ENCODE peak calls at places on chromosomes 16 and 17, in ten cellular contexts. One of them, this sample, is unnamed.

GRCh38 chr17:67608691-67609090 is 109.0 kb upstream of the NOL11 start:
- DNase-seq in esophagus muscularis mucosa: no peak
- DNase-seq in stomach: no peak
- DNase-seq in choroid plexus epithelial cell: peak
- DNase-seq in transverse colon: no peak
- DNase-seq in GM10248: no peak
- DNase-seq in body of pancreas: no peak
- DNase-seq in IMR-90: peak
- DNase-seq in upper lobe of right lung: no peak
- DNase-seq in endodermal cell: no peak
- DNase-seq in this sample: no peak

GRCh38 chr16:89993377-89993776 is 25.9 kb downstream of the DBNDD1 start:
- DNase-seq in upper lobe of right lung: no peak
- DNase-seq in GM10248: no peak
- DNase-seq in endodermal cell: no peak
- DNase-seq in body of pancreas: no peak
- DNase-seq in esophagus muscularis mucosa: no peak
- DNase-seq in transverse colon: no peak
- DNase-seq in choroid plexus epithelial cell: no peak
- DNase-seq in stomach: no peak
- DNase-seq in IMR-90: no peak
- DNase-seq in this sample: no peak

GRCh38 chr16:67655363-67655762 is 4.7 kb downstream of the ACD start:
- DNase-seq in body of pancreas: no peak
- DNase-seq in esophagus muscularis mucosa: no peak
- DNase-seq in endodermal cell: no peak
- DNase-seq in upper lobe of right lung: no peak
- DNase-seq in transverse colon: no peak
- DNase-seq in choroid plexus epithelial cell: no peak
- DNase-seq in stomach: no peak
- DNase-seq in IMR-90: no peak
- DNase-seq in GM10248: no peak
- DNase-seq in this sample: no peak

GRCh38 chr17:57021226-57021940 is 43.5 kb downstream of the SCPEP1 start:
- DNase-seq in stomach: peak
- DNase-seq in choroid plexus epithelial cell: no peak
- DNase-seq in transverse colon: peak
- DNase-seq in endodermal cell: no peak
- DNase-seq in esophagus muscularis mucosa: no peak
- DNase-seq in IMR-90: no peak
- DNase-seq in GM10248: no peak
- DNase-seq in upper lobe of right lung: peak
- DNase-seq in body of pancreas: peak
- DNase-seq in this sample: no peak

GRCh38 chr17:78707016-78707415 is 75.1 kb downstream of the CYTH1 start:
- DNase-seq in IMR-90: no peak
- DNase-seq in transverse colon: no peak
- DNase-seq in body of pancreas: no peak
- DNase-seq in GM10248: no peak
- DNase-seq in choroid plexus epithelial cell: peak
- DNase-seq in esophagus muscularis mucosa: no peak
- DNase-seq in endodermal cell: peak
- DNase-seq in upper lobe of right lung: no peak
- DNase-seq in stomach: no peak
- DNase-seq in this sample: no peak

GRCh38 chr16:68717684-68718083 is 19.4 kb upstream of the CDH1 start:
- DNase-seq in stomach: no peak
- DNase-seq in body of pancreas: no peak
- DNase-seq in upper lobe of right lung: no peak
- DNase-seq in IMR-90: no peak
- DNase-seq in GM10248: no peak
- DNase-seq in choroid plexus epithelial cell: no peak
- DNase-seq in endodermal cell: no peak
- DNase-seq in transverse colon: no peak
- DNase-seq in esophagus muscularis mucosa: no peak
- DNase-seq in this sample: no peak

GRCh38 chr17:45307290-45308015 is 9.4 kb downstream of the MAP3K14 start:
- DNase-seq in choroid plexus epithelial cell: peak
- DNase-seq in upper lobe of right lung: no peak
- DNase-seq in endodermal cell: no peak
- DNase-seq in stomach: no peak
- DNase-seq in body of pancreas: peak
- DNase-seq in transverse colon: no peak
- DNase-seq in IMR-90: peak
- DNase-seq in esophagus muscularis mucosa: no peak
- DNase-seq in GM10248: peak
- DNase-seq in this sample: no peak

GRCh38 chr17:77845541-77846225 is 112.8 kb upstream of the TNRC6C start:
- DNase-seq in IMR-90: no peak
- DNase-seq in transverse colon: no peak
- DNase-seq in body of pancreas: no peak
- DNase-seq in endodermal cell: no peak
- DNase-seq in upper lobe of right lung: peak
- DNase-seq in choroid plexus epithelial cell: no peak
- DNase-seq in stomach: no peak
- DNase-seq in GM10248: no peak
- DNase-seq in esophagus muscularis mucosa: no peak
- DNase-seq in this sample: no peak

DNA sequence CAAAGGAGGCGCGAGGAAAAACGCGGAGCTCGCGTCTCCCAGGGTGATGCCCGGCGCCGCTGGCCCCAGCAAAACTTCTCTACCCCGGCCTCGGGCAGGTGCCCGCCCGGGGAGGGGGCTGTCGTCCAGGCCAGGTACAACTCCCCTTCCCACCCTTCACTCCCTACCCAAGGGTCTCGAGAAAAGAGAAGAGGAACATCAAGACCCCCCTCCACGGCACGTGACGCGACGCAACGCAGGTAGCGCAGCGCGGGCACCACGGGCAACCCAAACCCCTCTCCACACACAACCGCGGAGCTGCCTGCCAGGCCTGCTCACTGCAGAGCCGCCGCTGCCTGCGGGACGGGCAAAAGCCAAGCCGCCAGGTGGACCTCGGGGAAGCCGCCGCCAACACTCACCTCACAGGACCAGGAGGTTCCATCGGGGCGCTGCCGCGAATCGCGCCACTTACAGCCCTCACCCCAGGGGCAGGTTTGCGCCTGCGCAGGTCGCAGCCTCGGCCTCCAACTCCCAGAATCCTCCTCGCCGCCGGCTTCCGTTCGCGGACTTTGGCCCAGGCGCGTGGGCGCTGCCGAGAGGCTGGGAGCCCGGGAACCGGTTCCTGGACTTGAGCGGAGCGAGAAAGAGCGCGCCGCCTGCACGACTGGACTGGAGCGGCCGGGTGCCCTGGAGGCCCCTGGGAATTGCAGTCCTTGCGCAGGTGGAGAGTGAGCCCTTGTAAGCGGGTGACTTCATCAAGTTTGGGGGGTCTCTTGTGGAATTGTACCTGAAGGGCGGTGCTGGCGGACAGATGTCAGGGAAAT is at the start of gene ZNF232:
- DNase-seq in GM10248: peak
- DNase-seq in IMR-90: peak
- DNase-seq in choroid plexus epithelial cell: peak
- DNase-seq in stomach: peak
- DNase-seq in esophagus muscularis mucosa: peak
- DNase-seq in upper lobe of right lung: peak
- DNase-seq in endodermal cell: peak
- DNase-seq in body of pancreas: peak
- DNase-seq in transverse colon: peak
- DNase-seq in this sample: peak
- TF ChIP-seq CTCF in GM10248: no peak
- TF ChIP-seq CTCF in IMR-90: no peak
- TF ChIP-seq CTCF in choroid plexus epithelial cell: no peak
- TF ChIP-seq CTCF in stomach: no peak
- TF ChIP-seq CTCF in esophagus muscularis mucosa: no peak
- TF ChIP-seq CTCF in upper lobe of right lung: no peak
- TF ChIP-seq CTCF in endodermal cell: no peak
- TF ChIP-seq CTCF in body of pancreas: no peak
- TF ChIP-seq CTCF in transverse colon: no peak
- TF ChIP-seq CTCF in this sample: no peak

GRCh38 chr17:31537558-31537957 is 146.1 kb downstream of the RAB11FIP4 start:
- DNase-seq in esophagus muscularis mucosa: no peak
- DNase-seq in choroid plexus epithelial cell: no peak
- DNase-seq in transverse colon: peak
- DNase-seq in body of pancreas: peak
- DNase-seq in endodermal cell: no peak
- DNase-seq in stomach: peak
- DNase-seq in upper lobe of right lung: no peak
- DNase-seq in IMR-90: peak
- DNase-seq in GM10248: no peak
- DNase-seq in this sample: no peak

GRCh38 chr17:31538080-31538762 is 146.7 kb downstream of the RAB11FIP4 start:
- DNase-seq in stomach: no peak
- DNase-seq in endodermal cell: no peak
- DNase-seq in esophagus muscularis mucosa: no peak
- DNase-seq in upper lobe of right lung: no peak
- DNase-seq in transverse colon: peak
- DNase-seq in body of pancreas: no peak
- DNase-seq in IMR-90: no peak
- DNase-seq in choroid plexus epithelial cell: no peak
- DNase-seq in GM10248: peak
- DNase-seq in this sample: no peak

GRCh38 chr17:31540602-31541307 is 149.3 kb downstream of the RAB11FIP4 start:
- DNase-seq in transverse colon: no peak
- DNase-seq in choroid plexus epithelial cell: no peak
- DNase-seq in stomach: no peak
- DNase-seq in esophagus muscularis mucosa: no peak
- DNase-seq in GM10248: no peak
- DNase-seq in IMR-90: no peak
- DNase-seq in endodermal cell: no peak
- DNase-seq in upper lobe of right lung: no peak
- DNase-seq in body of pancreas: no peak
- DNase-seq in this sample: no peak

GRCh38 chr17:31544186-31544585 is 152.7 kb downstream of the RAB11FIP4 start:
- DNase-seq in body of pancreas: no peak
- DNase-seq in endodermal cell: no peak
- DNase-seq in upper lobe of right lung: no peak
- DNase-seq in choroid plexus epithelial cell: no peak
- DNase-seq in transverse colon: no peak
- DNase-seq in stomach: no peak
- DNase-seq in GM10248: no peak
- DNase-seq in IMR-90: no peak
- DNase-seq in esophagus muscularis mucosa: no peak
- DNase-seq in this sample: no peak

GRCh38 chr17:31541559-31541958 is 150.1 kb downstream of the RAB11FIP4 start:
- DNase-seq in IMR-90: no peak
- DNase-seq in esophagus muscularis mucosa: no peak
- DNase-seq in upper lobe of right lung: no peak
- DNase-seq in endodermal cell: peak
- DNase-seq in transverse colon: no peak
- DNase-seq in choroid plexus epithelial cell: no peak
- DNase-seq in stomach: no peak
- DNase-seq in body of pancreas: peak
- DNase-seq in GM10248: peak
- DNase-seq in this sample: peak
- TF ChIP-seq CTCF in IMR-90: peak
- TF ChIP-seq CTCF in esophagus muscularis mucosa: no peak
- TF ChIP-seq CTCF in upper lobe of right lung: no peak
- TF ChIP-seq CTCF in endodermal cell: peak
- TF ChIP-seq CTCF in transverse colon: no peak
- TF ChIP-seq CTCF in choroid plexus epithelial cell: peak
- TF ChIP-seq CTCF in stomach: no peak
- TF ChIP-seq CTCF in body of pancreas: no peak
- TF ChIP-seq CTCF in GM10248: no peak
- TF ChIP-seq CTCF in this sample: no peak

GRCh38 chr16:4797805-4798252 is 2.7 kb downstream of the SMIM22 start:
- DNase-seq in esophagus muscularis mucosa: no peak
- DNase-seq in body of pancreas: no peak
- DNase-seq in endodermal cell: no peak
- DNase-seq in stomach: no peak
- DNase-seq in transverse colon: no peak
- DNase-seq in GM10248: no peak
- DNase-seq in IMR-90: no peak
- DNase-seq in upper lobe of right lung: no peak
- DNase-seq in choroid plexus epithelial cell: no peak
- DNase-seq in this sample: no peak

GRCh38 chr16:4801051-4801961 is 1.1 kb downstream of the ROGDI start:
- DNase-seq in upper lobe of right lung: no peak
- DNase-seq in endodermal cell: peak
- DNase-seq in IMR-90: no peak
- DNase-seq in transverse colon: peak
- DNase-seq in GM10248: no peak
- DNase-seq in body of pancreas: no peak
- DNase-seq in stomach: no peak
- DNase-seq in choroid plexus epithelial cell: no peak
- DNase-seq in esophagus muscularis mucosa: no peak
- DNase-seq in this sample: no peak

GRCh38 chr16:4800290-4801041 is 2.0 kb downstream of the ROGDI start:
- DNase-seq in IMR-90: no peak
- DNase-seq in GM10248: peak
- DNase-seq in transverse colon: peak
- DNase-seq in upper lobe of right lung: peak
- DNase-seq in endodermal cell: no peak
- DNase-seq in esophagus muscularis mucosa: no peak
- DNase-seq in body of pancreas: peak
- DNase-seq in stomach: peak
- DNase-seq in choroid plexus epithelial cell: no peak
- DNase-seq in this sample: peak

GRCh38 chr16:4798456-4798855 is 3.3 kb downstream of the SMIM22 start:
- DNase-seq in stomach: no peak
- DNase-seq in upper lobe of right lung: no peak
- DNase-seq in transverse colon: no peak
- DNase-seq in choroid plexus epithelial cell: no peak
- DNase-seq in esophagus muscularis mucosa: no peak
- DNase-seq in IMR-90: no peak
- DNase-seq in endodermal cell: no peak
- DNase-seq in GM10248: no peak
- DNase-seq in body of pancreas: no peak
- DNase-seq in this sample: no peak

DNA sequence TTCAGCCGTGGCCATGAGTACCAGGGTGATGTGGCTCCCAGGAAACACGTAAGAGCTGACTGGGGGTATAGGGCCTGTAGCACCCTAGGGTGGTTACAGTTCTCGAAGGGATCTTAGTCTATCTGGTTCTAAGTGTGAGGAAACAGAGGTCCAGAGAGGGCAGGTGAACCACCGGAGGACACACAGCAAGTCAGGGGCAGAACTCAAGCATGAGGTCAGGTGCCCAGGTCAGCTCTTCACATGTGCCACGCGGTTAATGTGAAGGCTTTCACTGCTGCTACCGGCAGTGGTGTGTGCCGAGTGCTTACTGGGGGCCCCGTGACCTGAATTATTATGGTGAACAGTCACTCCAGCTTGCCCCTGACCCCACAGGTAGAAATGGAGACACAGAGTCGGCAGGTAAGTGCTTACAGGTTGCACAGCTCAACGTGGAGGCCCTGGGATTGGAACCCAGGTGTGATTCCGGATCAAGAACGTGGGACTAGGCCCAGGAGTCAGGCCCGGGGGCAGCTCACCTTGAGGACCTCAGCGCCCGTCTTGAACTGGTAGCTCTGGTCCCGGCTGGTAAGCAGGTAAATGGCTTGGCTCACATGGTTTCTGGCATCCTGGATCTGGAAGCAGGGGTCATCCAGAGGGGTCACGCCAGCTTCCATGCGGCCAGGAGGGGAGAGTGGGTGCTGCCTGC is 3.1 kb downstream of the ROGDI start:
- DNase-seq in esophagus muscularis mucosa: no peak
- DNase-seq in upper lobe of right lung: no peak
- DNase-seq in choroid plexus epithelial cell: no peak
- DNase-seq in stomach: no peak
- DNase-seq in endodermal cell: no peak
- DNase-seq in IMR-90: no peak
- DNase-seq in transverse colon: no peak
- DNase-seq in body of pancreas: no peak
- DNase-seq in GM10248: no peak
- DNase-seq in this sample: no peak
- TF ChIP-seq CTCF in esophagus muscularis mucosa: no peak
- TF ChIP-seq CTCF in upper lobe of right lung: no peak
- TF ChIP-seq CTCF in choroid plexus epithelial cell: no peak
- TF ChIP-seq CTCF in stomach: no peak
- TF ChIP-seq CTCF in endodermal cell: no peak
- TF ChIP-seq CTCF in IMR-90: no peak
- TF ChIP-seq CTCF in transverse colon: no peak
- TF ChIP-seq CTCF in body of pancreas: no peak
- TF ChIP-seq CTCF in GM10248: no peak
- TF ChIP-seq CTCF in this sample: no peak

GRCh38 chr16:57610611-57611010 is 17.8 kb upstream of the ADGRG1 start:
- DNase-seq in body of pancreas: peak
- DNase-seq in endodermal cell: peak
- DNase-seq in transverse colon: no peak
- DNase-seq in GM10248: no peak
- DNase-seq in IMR-90: no peak
- DNase-seq in choroid plexus epithelial cell: no peak
- DNase-seq in stomach: no peak
- DNase-seq in upper lobe of right lung: peak
- DNase-seq in esophagus muscularis mucosa: no peak
- DNase-seq in this sample: no peak

GRCh38 chr16:57608462-57609113 is 19.8 kb upstream of the ADGRG1 start:
- DNase-seq in transverse colon: no peak
- DNase-seq in body of pancreas: peak
- DNase-seq in esophagus muscularis mucosa: no peak
- DNase-seq in IMR-90: no peak
- DNase-seq in upper lobe of right lung: no peak
- DNase-seq in GM10248: no peak
- DNase-seq in choroid plexus epithelial cell: no peak
- DNase-seq in stomach: no peak
- DNase-seq in endodermal cell: peak
- DNase-seq in this sample: no peak

GRCh38 chr16:57611184-57611583 is 17.2 kb upstream of the ADGRG1 start:
- DNase-seq in GM10248: no peak
- DNase-seq in choroid plexus epithelial cell: no peak
- DNase-seq in esophagus muscularis mucosa: no peak
- DNase-seq in endodermal cell: no peak
- DNase-seq in stomach: no peak
- DNase-seq in IMR-90: peak
- DNase-seq in upper lobe of right lung: no peak
- DNase-seq in transverse colon: no peak
- DNase-seq in body of pancreas: peak
- DNase-seq in this sample: no peak

GRCh38 chr16:57607676-57608461 is 20.6 kb upstream of the ADGRG1 start:
- DNase-seq in GM10248: no peak
- DNase-seq in endodermal cell: peak
- DNase-seq in upper lobe of right lung: no peak
- DNase-seq in IMR-90: no peak
- DNase-seq in stomach: no peak
- DNase-seq in esophagus muscularis mucosa: no peak
- DNase-seq in choroid plexus epithelial cell: no peak
- DNase-seq in body of pancreas: no peak
- DNase-seq in transverse colon: no peak
- DNase-seq in this sample: no peak

GRCh38 chr16:57609541-57610401 is 18.7 kb upstream of the ADGRG1 start:
- DNase-seq in transverse colon: peak
- DNase-seq in GM10248: peak
- DNase-seq in IMR-90: peak
- DNase-seq in esophagus muscularis mucosa: no peak
- DNase-seq in choroid plexus epithelial cell: peak
- DNase-seq in stomach: peak
- DNase-seq in endodermal cell: peak
- DNase-seq in body of pancreas: peak
- DNase-seq in upper lobe of right lung: peak
- DNase-seq in this sample: no peak
- TF ChIP-seq CTCF in transverse colon: no peak
- TF ChIP-seq CTCF in GM10248: peak
- TF ChIP-seq CTCF in IMR-90: no peak
- TF ChIP-seq CTCF in esophagus muscularis mucosa: no peak
- TF ChIP-seq CTCF in choroid plexus epithelial cell: peak
- TF ChIP-seq CTCF in stomach: no peak
- TF ChIP-seq CTCF in endodermal cell: no peak
- TF ChIP-seq CTCF in body of pancreas: no peak
- TF ChIP-seq CTCF in upper lobe of right lung: peak
- TF ChIP-seq CTCF in this sample: peak

This sample was measured in BE2C.